ENCODE peak calls at places on chromosome 1, in six cellular contexts. E, Q, O, H, M and T are unnamed samples.
A peak's percentile ranks its signal among the peaks of the same experiment; 100 is the strongest.

GRCh38 chr1:228940526-228940925 is 205.2 kb downstream of the RHOU start:
- DNase-seq in E (no peak), H (no peak), M (no peak), O (peak; percentile 27), Q (no peak), T (no peak)

GRCh38 chr1:211135342-211135950 is 1.5 kb upstream of the KCNH1 start:
- DNase-seq in E (peak; percentile 70), M (no peak), H (no peak), O (peak; percentile 21), Q (no peak), T (peak; percentile 26)

GRCh38 chr1:101290119-101290921 is 53.5 kb downstream of the S1PR1 start:
- DNase-seq in M (no peak), H (no peak), O (no peak), Q (no peak), E (no peak), T (no peak)

GRCh38 chr1:226033599-226034390 is 28.7 kb upstream of the H3-3A start:
- DNase-seq in Q (no peak), E (no peak), O (no peak), H (no peak), M (no peak), T (no peak)

GRCh38 chr1:218557731-218558130 is 212.6 kb downstream of the TGFB2 start:
- DNase-seq in M (no peak), H (no peak), Q (peak; percentile 86), O (peak; percentile 23), E (no peak), T (peak; percentile 36)

GRCh38 chr1:3029991-3030662 is 8.9 kb downstream of the ACTRT2 start:
- DNase-seq in M (no peak), E (no peak), O (no peak), H (peak; percentile 68), Q (no peak), T (no peak)

GRCh38 chr1:232038704-232039103 is 412.1 kb downstream of the DISC1 start:
- DNase-seq in H (no peak), M (no peak), Q (no peak), O (no peak), E (no peak), T (no peak)

GRCh38 chr1:77126309-77126708 is 92.9 kb downstream of the PIGK start:
- DNase-seq in M (no peak), Q (peak; percentile 39), H (no peak), O (peak; percentile 33), E (peak; percentile 80), T (peak; percentile 62)

GRCh38 chr1:43121251-43121650 is 50.8 kb downstream of the EBNA1BP2 start:
- DNase-seq in M (no peak), O (no peak), E (no peak), Q (no peak), H (no peak), T (no peak)

GRCh38 chr1:24861821-24862727 is 68.0 kb downstream of the RUNX3 start:
- DNase-seq in O (no peak), Q (no peak), H (no peak), M (no peak), E (no peak), T (peak; percentile 24)

GRCh38 chr1:193417945-193418744 is 231.7 kb upstream of the B3GALT2 start:
- DNase-seq in H (no peak), M (peak; percentile 24), O (no peak), Q (no peak), E (peak; percentile 58), T (no peak)

GRCh38 chr1:4312024-4312423 is 342.4 kb upstream of the AJAP1 start:
- DNase-seq in H (no peak), O (no peak), M (no peak), E (no peak), Q (no peak), T (no peak)